ENCODE peak calls at places on chromosomes 2 and 18, in seven cellular contexts. One of them, this sample, is unnamed.

GRCh38 chr2:224217233-224217961 is 178.3 kb upstream of the SERPINE2 start:
- DNase-seq in fibroblast of lung: no peak
- DNase-seq in IMR-90: no peak
- DNase-seq in A673: no peak
- DNase-seq in heart right ventricle: no peak
- DNase-seq in stomach: no peak
- DNase-seq in sigmoid colon: no peak
- DNase-seq in this sample: no peak

GRCh38 chr2:59787095-59787494 is 766.4 kb downstream of the BCL11A start:
- DNase-seq in sigmoid colon: no peak
- DNase-seq in stomach: no peak
- DNase-seq in IMR-90: no peak
- DNase-seq in fibroblast of lung: no peak
- DNase-seq in A673: no peak
- DNase-seq in heart right ventricle: no peak
- DNase-seq in this sample: no peak

GRCh38 chr2:80256396-80257167 is 48.0 kb downstream of the LRRTM1 start:
- DNase-seq in A673: peak; percentile 35
- DNase-seq in heart right ventricle: no peak
- DNase-seq in fibroblast of lung: peak; percentile 10
- DNase-seq in IMR-90: peak; percentile 27
- DNase-seq in sigmoid colon: no peak
- DNase-seq in stomach: no peak
- DNase-seq in this sample: peak; percentile 32

GRCh38 chr18:11946756-11947155 is 34.6 kb upstream of the IMPA2 start:
- DNase-seq in IMR-90: peak; percentile 67
- DNase-seq in stomach: no peak
- DNase-seq in heart right ventricle: no peak
- DNase-seq in fibroblast of lung: peak; percentile 66
- DNase-seq in A673: no peak
- DNase-seq in sigmoid colon: peak; percentile 78
- DNase-seq in this sample: peak; percentile 67

GRCh38 chr18:47993409-47993808 is 63.0 kb upstream of the SMAD2 start:
- DNase-seq in stomach: no peak
- DNase-seq in A673: no peak
- DNase-seq in fibroblast of lung: no peak
- DNase-seq in heart right ventricle: no peak
- DNase-seq in sigmoid colon: no peak
- DNase-seq in IMR-90: no peak
- DNase-seq in this sample: no peak

GRCh38 chr2:81894451-81894990 is 1590.0 kb upstream of the LRRTM1 start:
- DNase-seq in stomach: no peak
- DNase-seq in heart right ventricle: no peak
- DNase-seq in IMR-90: peak; percentile 1
- DNase-seq in sigmoid colon: no peak
- DNase-seq in A673: no peak
- DNase-seq in fibroblast of lung: peak; percentile 7
- DNase-seq in this sample: no peak

GRCh38 chr2:3201296-3201695 is 176.3 kb downstream of the EIPR1 start:
- DNase-seq in A673: no peak
- DNase-seq in stomach: no peak
- DNase-seq in heart right ventricle: no peak
- DNase-seq in sigmoid colon: no peak
- DNase-seq in fibroblast of lung: no peak
- DNase-seq in IMR-90: no peak
- DNase-seq in this sample: no peak

GRCh38 chr2:132415256-132416079 is 1.1 kb upstream of the GPR39 start:
- DNase-seq in stomach: no peak
- DNase-seq in IMR-90: peak; percentile 27
- DNase-seq in A673: no peak
- DNase-seq in sigmoid colon: no peak
- DNase-seq in heart right ventricle: peak; percentile 9
- DNase-seq in fibroblast of lung: no peak
- DNase-seq in this sample: peak; percentile 44

GRCh38 chr2:132815522-132815921 is 145.5 kb upstream of the LYPD1 start:
- DNase-seq in fibroblast of lung: peak; percentile 96
- DNase-seq in heart right ventricle: no peak
- DNase-seq in sigmoid colon: no peak
- DNase-seq in A673: peak; percentile 53
- DNase-seq in stomach: no peak
- DNase-seq in IMR-90: peak; percentile 98
- DNase-seq in this sample: peak; percentile 97

GRCh38 chr2:29206941-29207340 is 91.7 kb downstream of the CLIP4 start:
- DNase-seq in heart right ventricle: no peak
- DNase-seq in fibroblast of lung: no peak
- DNase-seq in A673: no peak
- DNase-seq in sigmoid colon: no peak
- DNase-seq in IMR-90: no peak
- DNase-seq in stomach: no peak
- DNase-seq in this sample: no peak
- TF ChIP-seq CTCF in heart right ventricle: no peak
- TF ChIP-seq CTCF in fibroblast of lung: no peak
- TF ChIP-seq CTCF in A673: no peak
- TF ChIP-seq CTCF in sigmoid colon: no peak
- TF ChIP-seq CTCF in IMR-90: no peak
- TF ChIP-seq CTCF in stomach: no peak
- TF ChIP-seq CTCF in this sample: no peak

DNA sequence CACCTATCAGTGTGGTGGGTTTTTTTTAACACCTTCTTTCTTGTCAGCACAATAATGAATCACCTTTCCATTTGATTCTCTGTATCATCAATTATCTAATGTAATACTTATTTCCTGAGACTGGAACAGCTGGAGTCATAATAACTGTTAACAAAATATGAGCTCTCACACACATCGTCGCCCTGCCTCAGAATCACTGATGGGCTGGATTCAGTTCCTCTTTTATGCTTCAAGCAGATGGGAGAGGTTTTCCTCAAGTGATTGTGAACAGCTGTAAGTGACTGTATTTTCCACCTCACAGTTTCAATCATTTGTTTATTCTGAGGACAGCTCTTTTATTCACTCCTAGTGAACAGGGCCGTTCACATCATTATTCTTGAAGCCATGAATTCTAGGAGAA is 330.2 kb downstream of the DSC3 start:
- DNase-seq in A673: no peak
- DNase-seq in IMR-90: no peak
- DNase-seq in fibroblast of lung: no peak
- DNase-seq in stomach: no peak
- DNase-seq in sigmoid colon: no peak
- DNase-seq in heart right ventricle: no peak
- DNase-seq in this sample: no peak
- H3K4me3 ChIP-seq in A673: no peak overlapping the region
- H3K4me3 ChIP-seq in IMR-90: no peak overlapping the region
- H3K4me3 ChIP-seq in fibroblast of lung: no peak overlapping the region
- H3K4me3 ChIP-seq in stomach: no peak overlapping the region
- H3K4me3 ChIP-seq in sigmoid colon: no peak overlapping the region
- H3K4me3 ChIP-seq in heart right ventricle: no peak overlapping the region
- H3K4me3 ChIP-seq in this sample: no peak overlapping the region

GRCh38 chr18:76981388-76981968 is 151.1 kb downstream of the MBP start:
- DNase-seq in fibroblast of lung: no peak
- DNase-seq in sigmoid colon: no peak
- DNase-seq in IMR-90: peak; percentile 7
- DNase-seq in stomach: peak; percentile 61
- DNase-seq in heart right ventricle: no peak
- DNase-seq in A673: no peak
- DNase-seq in this sample: no peak
- TF ChIP-seq CTCF in fibroblast of lung: no peak
- TF ChIP-seq CTCF in sigmoid colon: no peak
- TF ChIP-seq CTCF in IMR-90: no peak
- TF ChIP-seq CTCF in stomach: no peak
- TF ChIP-seq CTCF in heart right ventricle: no peak
- TF ChIP-seq CTCF in A673: no peak
- TF ChIP-seq CTCF in this sample: no peak

GRCh38 chr2:19228092-19228670 is 130.2 kb downstream of the OSR1 start:
- DNase-seq in sigmoid colon: no peak
- DNase-seq in A673: no peak
- DNase-seq in heart right ventricle: no peak
- DNase-seq in IMR-90: no peak
- DNase-seq in stomach: no peak
- DNase-seq in fibroblast of lung: no peak
- DNase-seq in this sample: no peak
- H3K4me3 ChIP-seq in sigmoid colon: no peak overlapping the region
- H3K4me3 ChIP-seq in A673: no peak overlapping the region
- H3K4me3 ChIP-seq in heart right ventricle: no peak overlapping the region
- H3K4me3 ChIP-seq in IMR-90: no peak overlapping the region
- H3K4me3 ChIP-seq in stomach: no peak overlapping the region
- H3K4me3 ChIP-seq in fibroblast of lung: no peak overlapping the region
- H3K4me3 ChIP-seq in this sample: no peak overlapping the region

GRCh38 chr18:24543408-24544140 is 83.1 kb downstream of the HRH4 start:
- DNase-seq in sigmoid colon: no peak
- DNase-seq in heart right ventricle: no peak
- DNase-seq in stomach: no peak
- DNase-seq in fibroblast of lung: no peak
- DNase-seq in A673: no peak
- DNase-seq in IMR-90: no peak
- DNase-seq in this sample: no peak

GRCh38 chr18:24544949-24545348 is 84.5 kb downstream of the HRH4 start:
- DNase-seq in fibroblast of lung: no peak
- DNase-seq in A673: no peak
- DNase-seq in stomach: no peak
- DNase-seq in IMR-90: no peak
- DNase-seq in heart right ventricle: no peak
- DNase-seq in sigmoid colon: no peak
- DNase-seq in this sample: no peak

GRCh38 chr18:24546304-24546703 is 85.9 kb downstream of the HRH4 start:
- DNase-seq in IMR-90: no peak
- DNase-seq in A673: no peak
- DNase-seq in heart right ventricle: no peak
- DNase-seq in fibroblast of lung: no peak
- DNase-seq in sigmoid colon: no peak
- DNase-seq in stomach: no peak
- DNase-seq in this sample: no peak

GRCh38 chr18:24540896-24541295 is 80.5 kb downstream of the HRH4 start:
- DNase-seq in sigmoid colon: no peak
- DNase-seq in A673: no peak
- DNase-seq in IMR-90: no peak
- DNase-seq in heart right ventricle: no peak
- DNase-seq in stomach: no peak
- DNase-seq in fibroblast of lung: no peak
- DNase-seq in this sample: no peak

GRCh38 chr18:24544141-24544498 is 83.7 kb downstream of the HRH4 start:
- DNase-seq in fibroblast of lung: no peak
- DNase-seq in A673: peak; percentile 27
- DNase-seq in heart right ventricle: peak; percentile 7
- DNase-seq in stomach: no peak
- DNase-seq in IMR-90: peak; percentile 40
- DNase-seq in sigmoid colon: no peak
- DNase-seq in this sample: peak; percentile 43
- TF ChIP-seq CTCF in fibroblast of lung: peak; percentile 26
- TF ChIP-seq CTCF in A673: peak; percentile 46
- TF ChIP-seq CTCF in heart right ventricle: peak; percentile 51
- TF ChIP-seq CTCF in stomach: peak; percentile 25
- TF ChIP-seq CTCF in IMR-90: peak; percentile 62
- TF ChIP-seq CTCF in sigmoid colon: no peak
- TF ChIP-seq CTCF in this sample: peak; percentile 19

DNA sequence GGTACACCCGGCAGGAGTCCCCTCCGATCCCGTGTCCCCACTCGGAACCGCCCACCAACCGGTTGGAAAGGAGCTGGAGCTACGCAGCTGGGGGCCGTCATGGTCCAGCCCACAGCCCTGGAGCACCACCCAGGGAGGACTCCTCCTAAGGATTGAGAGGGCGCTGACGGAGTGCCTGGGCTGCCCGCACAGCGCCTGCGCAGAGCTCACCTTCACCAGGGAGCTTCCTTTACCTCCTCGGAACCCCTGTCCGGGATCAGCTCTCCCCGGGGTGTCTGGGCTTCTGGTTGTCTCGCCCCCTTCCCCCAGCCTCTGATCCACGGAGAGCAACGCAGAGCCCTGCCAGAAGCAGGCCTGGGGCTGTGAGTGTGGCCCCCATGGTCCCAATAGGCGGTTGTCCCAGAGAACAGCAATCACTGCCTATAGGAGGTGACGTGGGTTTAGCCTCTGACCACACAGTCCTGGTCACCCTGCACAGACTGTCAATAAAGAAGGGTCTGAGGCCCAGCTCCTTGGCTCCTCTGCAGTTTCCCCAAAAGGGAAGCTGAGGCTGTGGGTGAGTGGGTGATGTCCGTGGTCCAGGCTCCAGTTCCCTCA is 14.6 kb downstream of the ALPG start:
- DNase-seq in sigmoid colon: peak; percentile 36
- DNase-seq in A673: no peak
- DNase-seq in heart right ventricle: no peak
- DNase-seq in fibroblast of lung: no peak
- DNase-seq in IMR-90: no peak
- DNase-seq in stomach: no peak
- DNase-seq in this sample: no peak
- H3K4me3 ChIP-seq in sigmoid colon: no peak overlapping the region
- H3K4me3 ChIP-seq in A673: peak overlapping the region; percentile 31
- H3K4me3 ChIP-seq in heart right ventricle: no peak overlapping the region
- H3K4me3 ChIP-seq in fibroblast of lung: no peak overlapping the region
- H3K4me3 ChIP-seq in IMR-90: no peak overlapping the region
- H3K4me3 ChIP-seq in stomach: peak overlapping the region; percentile 26
- H3K4me3 ChIP-seq in this sample: no peak overlapping the region

This sample was measured in fibroblast of the aortic adventitia.